ENCODE peak calls at places on chromosomes 11 and 22, in four cellular contexts. C is fibroblast of lung, B is mammary epithelial cell, M is endothelial cell of umbilical vein. F is an unnamed sample.

GRCh38 chr11:126891556-126892217 is 108.9 kb downstream of the KIRREL3 start:
- DNase-seq in C (no peak), M (no peak), B (no peak), F (no peak)

GRCh38 chr11:126083829-126084607 is 21.4 kb upstream of the CDON start:
- DNase-seq in C (no peak), B (no peak), M (no peak), F (peak)

GRCh38 chr11:88086297-88086696 is 88.9 kb downstream of the RAB38 start:
- DNase-seq in B (no peak), M (no peak), C (no peak), F (no peak)

GRCh38 chr22:36021649-36022048 is 7.0 kb downstream of the RBFOX2 start:
- DNase-seq in B (no peak), C (peak), M (no peak), F (no peak)

GRCh38 chr11:20399498-20399897 is 12.0 kb downstream of the PRMT3 start:
- DNase-seq in M (no peak), C (no peak), B (no peak), F (no peak)

GRCh38 chr11:57340228-57340627 is 2.1 kb downstream of the P2RX3 start:
- DNase-seq in M (peak), C (no peak), B (no peak), F (peak)

GRCh38 chr11:112118176-112118575 is 31.5 kb downstream of the SDHD start:
- DNase-seq in M (no peak), C (no peak), B (no peak), F (no peak)

GRCh38 chr22:19336133-19337075 is 44.9 kb upstream of the CLTCL1 start:
- DNase-seq in B (no peak), C (no peak), M (no peak), F (no peak)

GRCh38 chr11:21636561-21636960 is 556.3 kb upstream of the ANO5 start:
- DNase-seq in B (no peak), M (no peak), C (no peak), F (no peak)

GRCh38 chr11:108199446-108200321 is 22.8 kb downstream of the NPAT start:
- DNase-seq in M (no peak), C (peak), B (peak), F (no peak)

GRCh38 chr22:47292546-47293320 is 530.3 kb downstream of the TBC1D22A start:
- DNase-seq in M (no peak), B (no peak), C (peak), F (no peak)

GRCh38 chr22:40594924-40595323 is 41.6 kb downstream of the MRTFA start:
- DNase-seq in M (no peak), B (peak), C (no peak), F (no peak)

GRCh38 chr11:7591992-7592391 is 78.2 kb downstream of the PPFIBP2 start:
- DNase-seq in B (no peak), M (no peak), C (no peak), F (no peak)

GRCh38 chr22:36215976-36216375 is 14.4 kb upstream of the APOL4 start:
- DNase-seq in B (no peak), C (no peak), M (no peak), F (no peak)

GRCh38 chr11:134482128-134482527 is 70.1 kb upstream of the B3GAT1 start:
- DNase-seq in C (no peak), M (no peak), B (no peak), F (no peak)

GRCh38 chr11:34344410-34345011 is 13.3 kb downstream of the ABTB2 start:
- DNase-seq in C (no peak), B (peak), M (no peak), F (no peak)

GRCh38 chr11:88174627-88175003 is 628 bp downstream of the RAB38 start:
- DNase-seq in C (peak), B (peak), M (peak), F (peak)

GRCh38 chr11:64633555-64634159 is 42.6 kb downstream of the SLC22A12 start:
- DNase-seq in M (no peak), B (no peak), C (no peak), F (no peak)

GRCh38 chr22:20567993-20568417 is 60.6 kb downstream of the MED15 start:
- DNase-seq in B (no peak), C (peak), M (no peak), F (no peak)

GRCh38 chr11:96338910-96339703 is 3.9 kb downstream of the MAML2 start:
- DNase-seq in B (peak), M (peak), C (peak), F (no peak)

GRCh38 chr22:17748555-17749353 is 25.5 kb downstream of the BID start:
- DNase-seq in B (no peak), C (no peak), M (no peak), F (peak)

GRCh38 chr11:118646393-118646792 is 33.1 kb downstream of the TREH start:
- DNase-seq in C (no peak), B (no peak), M (no peak), F (no peak)

GRCh38 chr11:27514558-27514957 is 8.0 kb upstream of the LIN7C start:
- DNase-seq in M (no peak), C (peak), B (no peak), F (no peak)

GRCh38 chr11:30128269-30128932 is 102.4 kb upstream of the FSHB start:
- DNase-seq in M (peak), B (peak), C (peak), F (peak)

GRCh38 chr11:122085264-122085663 is 30.8 kb downstream of the BLID start:
- DNase-seq in M (peak), C (peak), B (peak), F (no peak)

DNA sequence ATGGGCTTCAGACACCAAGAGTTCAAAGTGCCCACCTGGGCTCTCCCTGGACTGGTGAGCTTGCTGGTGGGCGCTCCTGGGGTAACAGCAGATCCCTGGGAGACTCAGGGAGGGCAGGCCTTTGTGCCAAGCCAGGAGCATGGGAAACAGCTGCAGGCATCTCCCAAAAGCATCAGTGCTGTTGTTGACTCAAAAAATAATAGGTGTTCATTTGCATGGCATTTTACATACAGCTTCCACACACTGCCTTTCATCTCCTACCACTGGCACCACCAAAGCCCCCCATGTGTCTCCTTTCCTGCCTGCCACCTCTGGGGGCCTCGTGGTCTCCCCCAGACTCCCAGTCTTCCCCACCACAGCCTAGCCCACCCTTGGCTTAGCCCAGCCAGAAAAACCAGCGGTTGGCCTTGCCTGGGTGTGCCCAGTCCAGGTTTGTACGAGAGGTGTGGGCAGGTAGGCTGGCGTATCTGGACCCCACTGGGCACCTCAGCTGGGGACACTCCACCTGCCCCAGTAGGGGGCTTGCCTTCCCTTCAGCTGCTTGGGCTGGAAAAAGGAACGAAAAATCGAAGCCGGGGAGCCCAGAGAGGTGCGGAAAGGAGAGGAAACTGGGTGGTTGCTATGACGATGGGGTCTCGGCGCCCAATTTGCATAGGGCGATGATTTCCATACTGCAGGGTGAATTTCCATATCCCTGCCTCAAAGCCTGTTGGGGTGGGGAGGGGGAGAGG is 15.0 kb downstream of the POU2F3 start:
- DNase-seq in B (no peak), C (no peak), M (no peak), F (no peak)
- TF ChIP-seq EZH2 in B (no peak), C (no peak), M (peak), F (no peak)

DNA sequence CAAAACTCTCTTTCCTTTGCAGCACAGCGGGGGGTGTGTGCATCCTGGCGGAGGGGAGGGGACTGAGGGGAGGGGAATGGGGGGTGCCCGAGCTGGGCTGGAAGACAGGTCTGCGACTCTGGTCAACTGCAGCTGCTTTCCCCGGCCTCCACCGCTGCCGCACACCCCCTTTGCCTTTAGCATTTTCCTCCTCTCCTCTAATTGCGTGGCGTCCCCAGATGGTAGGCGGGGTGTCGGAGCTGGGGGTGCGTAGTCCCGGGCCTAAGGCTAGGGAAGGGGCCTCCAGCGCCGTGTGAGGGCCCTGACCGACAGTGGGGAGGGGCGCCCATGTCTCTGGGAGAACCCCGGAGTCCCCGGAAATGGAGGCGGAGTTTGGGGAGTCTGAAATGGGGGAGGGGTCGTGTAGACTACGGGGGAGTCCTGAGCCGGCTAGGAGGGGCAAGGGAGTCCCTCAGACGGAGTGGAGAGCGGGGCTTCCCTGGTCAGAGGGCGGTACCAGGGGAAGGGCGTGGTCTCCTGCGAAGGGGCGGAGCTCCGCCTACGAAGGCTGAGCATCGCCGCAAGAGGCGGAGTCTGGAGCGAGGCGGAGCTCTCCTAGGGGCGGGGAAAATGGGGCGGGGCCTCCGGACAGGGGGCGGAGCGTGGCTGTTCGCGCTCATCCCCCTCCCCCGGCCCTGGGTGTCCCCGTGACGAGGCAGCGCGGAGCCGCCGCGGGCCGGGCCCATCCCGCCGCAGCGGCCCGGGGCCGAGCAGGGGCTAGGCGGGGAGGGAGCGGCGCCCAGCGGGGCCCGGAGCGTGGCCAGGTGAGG is at the start of gene PELI3:
- DNase-seq in C (peak), M (peak), B (peak), F (peak)
- H3K27ac ChIP-seq in C (peak), M (no peak), B (no peak), F (no peak)

DNA sequence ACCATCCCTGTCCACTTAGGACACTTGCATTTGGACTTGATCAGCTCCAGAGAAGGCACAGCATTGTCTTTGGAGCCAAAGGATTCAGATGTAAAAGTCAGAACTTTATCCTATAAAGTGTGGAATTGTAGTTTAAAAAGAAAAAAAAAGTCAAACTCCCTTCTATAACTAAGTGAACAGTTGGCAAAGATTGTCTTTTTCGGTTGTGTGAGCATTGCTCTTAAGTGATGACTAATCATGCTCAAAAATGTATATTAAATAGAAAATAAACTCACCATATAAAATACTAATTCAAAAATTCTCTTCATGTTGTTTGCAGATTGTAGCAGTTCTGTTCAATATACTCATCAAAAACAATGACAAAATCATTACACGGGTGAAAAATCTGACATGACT is 93.8 kb downstream of the ETS1 start:
- DNase-seq in M (no peak), C (peak), B (no peak), F (no peak)
- H3K4me2 ChIP-seq in M (no peak), C (no peak), B (no peak), F (no peak)

DNA sequence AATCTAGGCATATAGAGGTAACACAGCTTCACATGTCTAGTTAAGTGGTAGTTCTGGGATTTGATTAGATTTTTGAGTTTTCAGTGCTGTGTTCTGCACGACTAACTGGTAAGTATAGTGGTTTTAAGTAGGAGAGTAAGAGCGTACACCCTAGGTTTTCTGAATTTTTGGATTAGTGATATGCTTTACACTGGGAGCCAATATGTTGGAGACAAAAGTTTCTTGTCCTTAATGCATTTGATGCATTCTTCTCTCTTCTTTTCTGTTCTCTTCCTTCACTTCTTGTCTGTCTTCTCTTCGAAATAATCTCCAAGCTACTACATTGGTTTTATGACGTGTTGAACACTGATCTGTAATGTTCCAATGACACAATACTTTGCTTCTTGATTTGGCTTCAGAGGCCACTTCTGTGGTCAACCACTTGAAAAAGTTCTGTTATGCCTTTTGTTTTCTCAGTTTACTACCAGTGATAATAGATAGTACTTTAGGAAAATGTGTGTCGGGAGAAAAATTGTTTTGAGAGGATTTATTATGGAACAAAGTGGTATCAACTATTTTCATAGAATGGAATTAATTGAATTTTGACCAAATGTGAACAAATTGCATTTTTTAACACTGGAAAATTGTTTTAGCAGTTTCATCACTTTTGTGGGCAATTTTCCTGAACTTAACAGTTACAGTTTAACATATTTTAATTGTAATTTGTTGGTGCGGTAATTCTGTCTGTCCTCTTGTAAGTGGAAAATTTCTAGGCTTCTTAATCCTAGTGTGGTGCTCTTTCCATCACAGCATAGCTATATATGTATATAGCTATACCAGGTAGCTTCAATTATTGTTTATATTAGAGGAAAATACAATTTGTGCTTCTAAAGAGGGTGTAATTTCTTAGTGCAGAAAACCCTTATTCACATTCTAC is 2.6 kb downstream of the PDE3B start:
- DNase-seq in B (no peak), M (no peak), C (peak), F (no peak)
- TF ChIP-seq EZH2 in B (no peak), M (no peak), C (no peak), F (no peak)

GRCh38 chr22:45335021-45335818 is 25.5 kb downstream of the FAM118A start:
- DNase-seq in B (peak), C (no peak), M (peak), F (peak)
- H3K27ac ChIP-seq in B (no peak), C (no peak), M (peak), F (no peak)

GRCh38 chr11:32426819-32427615 is 8.3 kb downstream of the WT1 start:
- DNase-seq in B (no peak), M (no peak), C (no peak), F (peak)
- H3K4me2 ChIP-seq in B (no peak), M (no peak), C (no peak), F (peak)

GRCh38 chr11:69640260-69640994 is 529 bp upstream of the CCND1 start:
- DNase-seq in M (peak), B (peak), C (peak), F (peak)
- TF ChIP-seq EZH2 in M (no peak), B (no peak), C (no peak), F (no peak)